ENCODE peak calls at places on chromosomes 16 and 17, in seven cellular contexts. E is HepG2, Y is HCT116, X is SK-N-SH, V is H1, F is K562, B is GM12878. J is an unnamed sample.

GRCh38 chr16:17359778-17360177 is 111.0 kb downstream of the XYLT1 start:
- DNase-seq in Y (no peak), V (no peak), E (no peak), X (peak; percentile 29), B (no peak), F (no peak), J (no peak)

GRCh38 chr17:1000597-1001490 is 3.9 kb downstream of the TIMM22 start:
- DNase-seq in V (no peak), Y (no peak), X (no peak), E (peak; percentile 56), B (no peak), F (no peak), J (no peak)

GRCh38 chr17:69711504-69711903 is 297.0 kb downstream of the MAP2K6 start:
- DNase-seq in X (peak; percentile 14), B (no peak), F (no peak), Y (no peak), E (no peak), V (no peak), J (no peak)

GRCh38 chr16:67294171-67294757 is 14.9 kb downstream of the PLEKHG4 start:
- DNase-seq in F (no peak), X (no peak), B (no peak), E (no peak), V (no peak), Y (no peak), J (no peak)

GRCh38 chr16:17827313-17827712 is 356.6 kb upstream of the XYLT1 start:
- DNase-seq in Y (no peak), V (no peak), B (no peak), E (no peak), F (no peak), X (no peak), J (no peak)

GRCh38 chr16:1708768-1709180 is 2.8 kb downstream of the MAPK8IP3 start:
- DNase-seq in F (peak; percentile 80), V (no peak), E (no peak), X (no peak), B (no peak), Y (no peak), J (no peak)

GRCh38 chr17:2368383-2368782 is 31.1 kb downstream of the SGSM2 start:
- DNase-seq in E (no peak), F (no peak), Y (no peak), V (no peak), X (peak; percentile 26), B (no peak), J (no peak)

GRCh38 chr16:81668243-81669097 is 110.6 kb upstream of the PLCG2 start:
- DNase-seq in Y (no peak), X (peak; percentile 57), E (no peak), F (no peak), B (no peak), V (no peak), J (no peak)

GRCh38 chr16:35492225-35492624 is 2032.8 kb downstream of the TP53TG3F start:
- DNase-seq in E (no peak), V (no peak), B (no peak), Y (no peak), F (peak; percentile 16), X (peak; percentile 87), J (peak; percentile 16)

GRCh38 chr16:88601313-88602036 is 31.3 kb downstream of the ZC3H18 start:
- DNase-seq in Y (no peak), E (no peak), F (no peak), B (no peak), V (no peak), X (no peak), J (no peak)

GRCh38 chr17:72915631-72916081 is 176.8 kb downstream of the SLC39A11 start:
- DNase-seq in E (no peak), X (no peak), Y (no peak), F (no peak), B (no peak), V (no peak), J (no peak)

GRCh38 chr17:42676424-42677011 is at the start of gene PLEKHH3:
- DNase-seq in X (no peak), F (no peak), V (no peak), B (no peak), E (no peak), Y (no peak), J (no peak)

GRCh38 chr17:29578626-29579485 is 10.4 kb downstream of the TP53I13 start:
- DNase-seq in F (no peak), V (no peak), E (no peak), X (no peak), Y (no peak), B (no peak), J (no peak)

GRCh38 chr16:19162085-19162484 is 6.0 kb upstream of the SYT17 start:
- DNase-seq in X (no peak), B (no peak), V (no peak), Y (no peak), F (no peak), E (no peak), J (no peak)

GRCh38 chr17:15744885-15745284 is 12.8 kb downstream of the TBC1D26 start:
- DNase-seq in V (no peak), Y (no peak), B (no peak), F (no peak), X (peak; percentile 51), E (no peak), J (no peak)

GRCh38 chr16:25148568-25149215 is 37.1 kb downstream of the LCMT1 start:
- DNase-seq in X (peak; percentile 28), V (peak; percentile 21), B (no peak), F (no peak), Y (no peak), E (no peak), J (peak; percentile 20)

GRCh38 chr16:84833142-84833495 is 13.3 kb downstream of the CRISPLD2 start:
- DNase-seq in F (no peak), B (no peak), X (no peak), Y (no peak), E (no peak), V (no peak), J (no peak)
- H3K4me3 ChIP-seq in F (no peak overlapping the region), B (no peak overlapping the region), X (no peak overlapping the region), Y (no peak overlapping the region), E (peak overlapping the region; percentile 23), V (no peak overlapping the region), J (no peak overlapping the region)

GRCh38 chr17:50330151-50330753 is 15.7 kb upstream of the XYLT2 start:
- DNase-seq in E (no peak), X (no peak), Y (no peak), F (no peak), V (no peak), B (no peak), J (no peak)
- H3K4me1 ChIP-seq in E (peaks cover 5% of the 10 kb centered on the region), X (no peaks in the 10 kb centered on the region), Y (no peaks in the 10 kb centered on the region), F (no peaks in the 10 kb centered on the region), V (no peaks in the 10 kb centered on the region), B (peaks cover 3% of the 10 kb centered on the region), J (peaks cover 3% of the 10 kb centered on the region)

GRCh38 chr17:77318491-77319210 is 177.9 kb downstream of the SEC14L1 start:
- DNase-seq in Y (no peak), F (no peak), B (no peak), E (no peak), V (no peak), X (peak; percentile 24), J (no peak)
- TF ChIP-seq YY1 in Y (no peak), F (no peak), B (no peak), E (no peak), V (no peak), X (no peak), J (no peak)

GRCh38 chr17:49646391-49647255 is 31.3 kb downstream of the SPOP start:
- DNase-seq in E (peak; percentile 23), V (no peak), Y (peak; percentile 68), F (no peak), X (no peak), B (peak; percentile 45), J (no peak)
- H3K4me3 ChIP-seq in E (no peak overlapping the region), V (no peak overlapping the region), Y (peak overlapping the region; percentile 49), F (no peak overlapping the region), X (peak overlapping the region; percentile 7), B (peak overlapping the region; percentile 6), J (no peak overlapping the region)

GRCh38 chr17:8444506-8444905 is 8.8 kb downstream of the NDEL1 start:
- DNase-seq in E (no peak), F (peak; percentile 24), V (no peak), X (no peak), Y (no peak), B (no peak), J (no peak)
- H3K4me1 ChIP-seq in E (peaks cover 95% of the 10 kb centered on the region), F (no peaks in the 10 kb centered on the region), V (no peaks in the 10 kb centered on the region), X (no peaks in the 10 kb centered on the region), Y (no peaks in the 10 kb centered on the region), B (peaks cover 2% of the 10 kb centered on the region), J (no peaks in the 10 kb centered on the region)

GRCh38 chr17:80423536-80424225 is 8.7 kb downstream of the ENDOV start:
- DNase-seq in B (no peak), E (no peak), F (no peak), V (no peak), Y (no peak), X (peak; percentile 35), J (no peak)

GRCh38 chr17:80426671-80427326 is 11.8 kb downstream of the ENDOV start:
- DNase-seq in Y (peak; percentile 29), F (peak; percentile 90), E (peak; percentile 69), X (peak; percentile 98), V (peak; percentile 56), B (peak; percentile 12), J (peak; percentile 38)

GRCh38 chr17:80424261-80424660 is 9.3 kb downstream of the ENDOV start:
- DNase-seq in V (no peak), B (no peak), Y (no peak), E (no peak), X (peak; percentile 22), F (no peak), J (no peak)

GRCh38 chr17:80425835-80426426 is 11.0 kb downstream of the ENDOV start:
- DNase-seq in X (peak; percentile 36), E (no peak), Y (no peak), B (no peak), V (no peak), F (no peak), J (no peak)

GRCh38 chr17:80424878-80425765 is 10.2 kb downstream of the ENDOV start:
- DNase-seq in X (peak; percentile 54), E (no peak), F (no peak), B (no peak), Y (no peak), V (no peak), J (no peak)
- TF ChIP-seq YY1 in X (no peak), E (no peak), F (no peak), B (no peak), Y (no peak), V (no peak), J (no peak)

DNA sequence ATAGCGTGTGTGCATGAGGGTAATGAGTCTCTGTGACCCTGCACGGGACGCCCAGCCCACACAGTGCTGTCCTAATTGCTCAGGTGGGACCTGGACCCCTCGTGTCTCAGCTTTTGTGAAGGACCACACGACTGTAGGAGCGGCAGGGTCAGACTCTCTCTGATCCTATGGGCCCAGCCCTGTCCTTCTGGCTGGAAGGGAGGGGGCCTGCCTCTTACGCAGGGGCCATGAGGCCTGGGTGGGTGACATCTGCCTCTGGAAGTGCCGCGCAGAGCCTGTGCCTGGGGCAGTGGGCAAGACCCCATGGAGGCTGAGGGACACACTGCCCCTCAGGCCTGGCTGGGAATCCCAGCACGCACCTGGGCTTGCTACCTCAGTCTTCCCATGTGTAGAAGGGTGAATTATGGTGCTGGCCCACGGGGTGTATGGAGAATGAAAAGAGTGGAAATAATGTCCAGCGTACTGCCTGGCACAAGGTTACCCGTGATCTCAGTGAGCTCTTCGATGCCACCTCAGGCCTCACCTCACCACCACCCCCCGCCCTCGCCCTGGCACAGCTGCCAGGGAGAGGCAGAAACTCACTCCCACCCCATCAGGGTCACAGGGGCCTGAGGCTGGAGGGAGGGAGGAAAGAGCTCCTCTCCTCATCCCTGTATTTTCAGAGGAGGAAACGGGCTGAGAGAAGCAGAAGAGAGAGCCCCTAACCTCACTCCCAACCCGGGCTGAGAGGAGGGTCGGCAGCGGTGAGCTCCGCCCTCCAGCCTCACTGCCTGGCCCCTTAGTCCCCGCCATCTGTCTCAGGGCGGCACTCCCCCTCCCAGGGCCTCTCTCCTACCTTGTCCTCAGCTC is 27.1 kb upstream of the DBNDD1 start:
- DNase-seq in B (no peak), X (peak; percentile 84), F (peak; percentile 76), E (no peak), V (peak; percentile 39), Y (no peak), J (peak; percentile 66)
- H3K4me3 ChIP-seq in B (no peak overlapping the region), X (peak overlapping the region; percentile 48), F (peak overlapping the region; percentile 49), E (peak overlapping the region; percentile 38), V (no peak overlapping the region), Y (no peak overlapping the region), J (peak overlapping the region; percentile 54)

J was measured in NT2/D1.